ENCODE peak calls at places on chromosomes 4 and X, in six cellular contexts. One of them, this sample, is unnamed.

GRCh38 chr4:173490817-173491518 is 39.1 kb downstream of the HAND2 start:
- DNase-seq in GM10248: no peak
- DNase-seq in sciatic nerve: no peak
- DNase-seq in brain microvascular endothelial cell: peak; percentile 49
- DNase-seq in Right ventricle myocardium superior: no peak
- DNase-seq in stimulated activated naive B cell treated with anti-CD40 and anti-IgM and Interleukin-4, amounts not matched to agents 10 μg/mL and 1 μg/mL and 100 μg/mL, for 72 hours: no peak
- DNase-seq in this sample: no peak

GRCh38 chr4:12926189-12927066 is 557.7 kb downstream of the RAB28 start:
- DNase-seq in brain microvascular endothelial cell: no peak
- DNase-seq in GM10248: no peak
- DNase-seq in stimulated activated naive B cell treated with anti-CD40 and anti-IgM and Interleukin-4, amounts not matched to agents 10 μg/mL and 1 μg/mL and 100 μg/mL, for 72 hours: no peak
- DNase-seq in Right ventricle myocardium superior: no peak
- DNase-seq in sciatic nerve: no peak
- DNase-seq in this sample: no peak

GRCh38 chrX:135973025-135973547 is 702 bp downstream of the MMGT1 start:
- DNase-seq in brain microvascular endothelial cell: peak; percentile 8
- DNase-seq in Right ventricle myocardium superior: no peak
- DNase-seq in GM10248: no peak
- DNase-seq in sciatic nerve: no peak
- DNase-seq in stimulated activated naive B cell treated with anti-CD40 and anti-IgM and Interleukin-4, amounts not matched to agents 10 μg/mL and 1 μg/mL and 100 μg/mL, for 72 hours: no peak
- DNase-seq in this sample: peak; percentile 42

GRCh38 chrX:1895583-1895982 is 280.7 kb downstream of the ASMT start:
- DNase-seq in stimulated activated naive B cell treated with anti-CD40 and anti-IgM and Interleukin-4, amounts not matched to agents 10 μg/mL and 1 μg/mL and 100 μg/mL, for 72 hours: no peak
- DNase-seq in sciatic nerve: no peak
- DNase-seq in Right ventricle myocardium superior: no peak
- DNase-seq in brain microvascular endothelial cell: no peak
- DNase-seq in GM10248: no peak
- DNase-seq in this sample: no peak

GRCh38 chrX:9272166-9272565 is 192.7 kb upstream of the TBL1X start:
- DNase-seq in sciatic nerve: no peak
- DNase-seq in stimulated activated naive B cell treated with anti-CD40 and anti-IgM and Interleukin-4, amounts not matched to agents 10 μg/mL and 1 μg/mL and 100 μg/mL, for 72 hours: no peak
- DNase-seq in brain microvascular endothelial cell: no peak
- DNase-seq in GM10248: no peak
- DNase-seq in Right ventricle myocardium superior: no peak
- DNase-seq in this sample: no peak

GRCh38 chrX:152907084-152907651 is 9.3 kb downstream of the ZNF185 start:
- DNase-seq in GM10248: no peak
- DNase-seq in brain microvascular endothelial cell: peak; percentile 81
- DNase-seq in stimulated activated naive B cell treated with anti-CD40 and anti-IgM and Interleukin-4, amounts not matched to agents 10 μg/mL and 1 μg/mL and 100 μg/mL, for 72 hours: no peak
- DNase-seq in sciatic nerve: no peak
- DNase-seq in Right ventricle myocardium superior: no peak
- DNase-seq in this sample: no peak

GRCh38 chr4:109302366-109303140 is at the start of gene COL25A1:
- DNase-seq in sciatic nerve: peak; percentile 69
- DNase-seq in GM10248: peak; percentile 21
- DNase-seq in stimulated activated naive B cell treated with anti-CD40 and anti-IgM and Interleukin-4, amounts not matched to agents 10 μg/mL and 1 μg/mL and 100 μg/mL, for 72 hours: no peak
- DNase-seq in Right ventricle myocardium superior: peak; percentile 64
- DNase-seq in brain microvascular endothelial cell: peak; percentile 24
- DNase-seq in this sample: peak; percentile 53

GRCh38 chr4:155592568-155593343 is 73.9 kb upstream of the GUCY1A1 start:
- DNase-seq in stimulated activated naive B cell treated with anti-CD40 and anti-IgM and Interleukin-4, amounts not matched to agents 10 μg/mL and 1 μg/mL and 100 μg/mL, for 72 hours: no peak
- DNase-seq in GM10248: no peak
- DNase-seq in sciatic nerve: no peak
- DNase-seq in Right ventricle myocardium superior: no peak
- DNase-seq in brain microvascular endothelial cell: no peak
- DNase-seq in this sample: no peak

GRCh38 chr4:56316011-56316650 is 71.2 kb downstream of the AASDH start:
- DNase-seq in GM10248: no peak
- DNase-seq in stimulated activated naive B cell treated with anti-CD40 and anti-IgM and Interleukin-4, amounts not matched to agents 10 μg/mL and 1 μg/mL and 100 μg/mL, for 72 hours: no peak
- DNase-seq in Right ventricle myocardium superior: no peak
- DNase-seq in brain microvascular endothelial cell: no peak
- DNase-seq in sciatic nerve: no peak
- DNase-seq in this sample: no peak

GRCh38 chrX:68718443-68718820 is 71.0 kb downstream of the STARD8 start:
- DNase-seq in Right ventricle myocardium superior: no peak
- DNase-seq in GM10248: no peak
- DNase-seq in brain microvascular endothelial cell: no peak
- DNase-seq in stimulated activated naive B cell treated with anti-CD40 and anti-IgM and Interleukin-4, amounts not matched to agents 10 μg/mL and 1 μg/mL and 100 μg/mL, for 72 hours: no peak
- DNase-seq in sciatic nerve: peak; percentile 43
- DNase-seq in this sample: peak; percentile 43

GRCh38 chr4:188941524-188942109 is 802.4 kb downstream of the TRIML1 start:
- DNase-seq in Right ventricle myocardium superior: no peak
- DNase-seq in sciatic nerve: no peak
- DNase-seq in stimulated activated naive B cell treated with anti-CD40 and anti-IgM and Interleukin-4, amounts not matched to agents 10 μg/mL and 1 μg/mL and 100 μg/mL, for 72 hours: no peak
- DNase-seq in brain microvascular endothelial cell: peak; percentile 96
- DNase-seq in GM10248: no peak
- DNase-seq in this sample: no peak

GRCh38 chrX:123581586-123581985 is 151.3 kb downstream of the THOC2 start:
- DNase-seq in brain microvascular endothelial cell: no peak
- DNase-seq in stimulated activated naive B cell treated with anti-CD40 and anti-IgM and Interleukin-4, amounts not matched to agents 10 μg/mL and 1 μg/mL and 100 μg/mL, for 72 hours: no peak
- DNase-seq in Right ventricle myocardium superior: no peak
- DNase-seq in GM10248: no peak
- DNase-seq in sciatic nerve: no peak
- DNase-seq in this sample: no peak

GRCh38 chrX:71171110-71171801 is 26.6 kb downstream of the NLGN3 start:
- DNase-seq in stimulated activated naive B cell treated with anti-CD40 and anti-IgM and Interleukin-4, amounts not matched to agents 10 μg/mL and 1 μg/mL and 100 μg/mL, for 72 hours: no peak
- DNase-seq in Right ventricle myocardium superior: no peak
- DNase-seq in sciatic nerve: no peak
- DNase-seq in brain microvascular endothelial cell: no peak
- DNase-seq in GM10248: no peak
- DNase-seq in this sample: no peak

GRCh38 chr4:52996261-52997131 is 134.4 kb downstream of the RASL11B start:
- DNase-seq in stimulated activated naive B cell treated with anti-CD40 and anti-IgM and Interleukin-4, amounts not matched to agents 10 μg/mL and 1 μg/mL and 100 μg/mL, for 72 hours: no peak
- DNase-seq in brain microvascular endothelial cell: no peak
- DNase-seq in Right ventricle myocardium superior: peak; percentile 54
- DNase-seq in GM10248: no peak
- DNase-seq in sciatic nerve: no peak
- DNase-seq in this sample: no peak

GRCh38 chr4:150302553-150302952 is 224.3 kb downstream of the DCLK2 start:
- DNase-seq in stimulated activated naive B cell treated with anti-CD40 and anti-IgM and Interleukin-4, amounts not matched to agents 10 μg/mL and 1 μg/mL and 100 μg/mL, for 72 hours: no peak
- DNase-seq in brain microvascular endothelial cell: peak; percentile 96
- DNase-seq in Right ventricle myocardium superior: no peak
- DNase-seq in GM10248: no peak
- DNase-seq in sciatic nerve: no peak
- DNase-seq in this sample: no peak

GRCh38 chr4:98626350-98626749 is 32.1 kb downstream of the TSPAN5 start:
- DNase-seq in brain microvascular endothelial cell: peak; percentile 87
- DNase-seq in Right ventricle myocardium superior: no peak
- DNase-seq in stimulated activated naive B cell treated with anti-CD40 and anti-IgM and Interleukin-4, amounts not matched to agents 10 μg/mL and 1 μg/mL and 100 μg/mL, for 72 hours: no peak
- DNase-seq in sciatic nerve: no peak
- DNase-seq in GM10248: no peak
- DNase-seq in this sample: no peak

GRCh38 chr4:128358231-128358902 is 70.8 kb upstream of the PGRMC2 start:
- DNase-seq in Right ventricle myocardium superior: no peak
- DNase-seq in brain microvascular endothelial cell: peak; percentile 76
- DNase-seq in stimulated activated naive B cell treated with anti-CD40 and anti-IgM and Interleukin-4, amounts not matched to agents 10 μg/mL and 1 μg/mL and 100 μg/mL, for 72 hours: no peak
- DNase-seq in GM10248: no peak
- DNase-seq in sciatic nerve: no peak
- DNase-seq in this sample: no peak

GRCh38 chr4:11402192-11402591 is 26.5 kb downstream of the HS3ST1 start:
- DNase-seq in Right ventricle myocardium superior: no peak
- DNase-seq in brain microvascular endothelial cell: no peak
- DNase-seq in GM10248: no peak
- DNase-seq in stimulated activated naive B cell treated with anti-CD40 and anti-IgM and Interleukin-4, amounts not matched to agents 10 μg/mL and 1 μg/mL and 100 μg/mL, for 72 hours: no peak
- DNase-seq in sciatic nerve: no peak
- DNase-seq in this sample: no peak

GRCh38 chrX:12496343-12496742 is 294.9 kb upstream of the PRPS2 start:
- DNase-seq in Right ventricle myocardium superior: no peak
- DNase-seq in brain microvascular endothelial cell: no peak
- DNase-seq in sciatic nerve: no peak
- DNase-seq in stimulated activated naive B cell treated with anti-CD40 and anti-IgM and Interleukin-4, amounts not matched to agents 10 μg/mL and 1 μg/mL and 100 μg/mL, for 72 hours: no peak
- DNase-seq in GM10248: no peak
- DNase-seq in this sample: no peak

GRCh38 chrX:23509256-23509655 is 158.0 kb upstream of the PRDX4 start:
- DNase-seq in stimulated activated naive B cell treated with anti-CD40 and anti-IgM and Interleukin-4, amounts not matched to agents 10 μg/mL and 1 μg/mL and 100 μg/mL, for 72 hours: no peak
- DNase-seq in brain microvascular endothelial cell: no peak
- DNase-seq in GM10248: no peak
- DNase-seq in Right ventricle myocardium superior: no peak
- DNase-seq in sciatic nerve: no peak
- DNase-seq in this sample: no peak

GRCh38 chr4:37971202-37971601 is 11.0 kb downstream of the PTTG2 start:
- DNase-seq in stimulated activated naive B cell treated with anti-CD40 and anti-IgM and Interleukin-4, amounts not matched to agents 10 μg/mL and 1 μg/mL and 100 μg/mL, for 72 hours: no peak
- DNase-seq in sciatic nerve: no peak
- DNase-seq in Right ventricle myocardium superior: no peak
- DNase-seq in GM10248: no peak
- DNase-seq in brain microvascular endothelial cell: no peak
- DNase-seq in this sample: no peak

GRCh38 chr4:85732124-85732523 is 257.2 kb downstream of the ARHGAP24 start:
- DNase-seq in GM10248: no peak
- DNase-seq in brain microvascular endothelial cell: no peak
- DNase-seq in sciatic nerve: no peak
- DNase-seq in Right ventricle myocardium superior: no peak
- DNase-seq in stimulated activated naive B cell treated with anti-CD40 and anti-IgM and Interleukin-4, amounts not matched to agents 10 μg/mL and 1 μg/mL and 100 μg/mL, for 72 hours: no peak
- DNase-seq in this sample: no peak

GRCh38 chr4:2630556-2631273 is 94.3 kb downstream of the FAM193A start:
- DNase-seq in stimulated activated naive B cell treated with anti-CD40 and anti-IgM and Interleukin-4, amounts not matched to agents 10 μg/mL and 1 μg/mL and 100 μg/mL, for 72 hours: no peak
- DNase-seq in brain microvascular endothelial cell: no peak
- DNase-seq in sciatic nerve: peak; percentile 47
- DNase-seq in GM10248: no peak
- DNase-seq in Right ventricle myocardium superior: no peak
- DNase-seq in this sample: peak; percentile 36

GRCh38 chr4:42248986-42249385 is 96.5 kb upstream of the BEND4 start:
- DNase-seq in sciatic nerve: no peak
- DNase-seq in stimulated activated naive B cell treated with anti-CD40 and anti-IgM and Interleukin-4, amounts not matched to agents 10 μg/mL and 1 μg/mL and 100 μg/mL, for 72 hours: no peak
- DNase-seq in GM10248: no peak
- DNase-seq in brain microvascular endothelial cell: no peak
- DNase-seq in Right ventricle myocardium superior: no peak
- DNase-seq in this sample: no peak

GRCh38 chr4:138507527-138507926 is 265.4 kb upstream of the SLC7A11 start:
- DNase-seq in sciatic nerve: no peak
- DNase-seq in Right ventricle myocardium superior: no peak
- DNase-seq in stimulated activated naive B cell treated with anti-CD40 and anti-IgM and Interleukin-4, amounts not matched to agents 10 μg/mL and 1 μg/mL and 100 μg/mL, for 72 hours: no peak
- DNase-seq in brain microvascular endothelial cell: peak; percentile 49
- DNase-seq in GM10248: no peak
- DNase-seq in this sample: no peak

GRCh38 chrX:95823796-95824195 is 860.8 kb upstream of the DIAPH2 start:
- DNase-seq in Right ventricle myocardium superior: no peak
- DNase-seq in brain microvascular endothelial cell: no peak
- DNase-seq in stimulated activated naive B cell treated with anti-CD40 and anti-IgM and Interleukin-4, amounts not matched to agents 10 μg/mL and 1 μg/mL and 100 μg/mL, for 72 hours: no peak
- DNase-seq in sciatic nerve: no peak
- DNase-seq in GM10248: no peak
- DNase-seq in this sample: no peak

GRCh38 chr4:182578402-182578801 is 335.2 kb downstream of the TENM3 start:
- DNase-seq in brain microvascular endothelial cell: peak; percentile 81
- DNase-seq in sciatic nerve: no peak
- DNase-seq in GM10248: no peak
- DNase-seq in Right ventricle myocardium superior: no peak
- DNase-seq in stimulated activated naive B cell treated with anti-CD40 and anti-IgM and Interleukin-4, amounts not matched to agents 10 μg/mL and 1 μg/mL and 100 μg/mL, for 72 hours: no peak
- DNase-seq in this sample: no peak

GRCh38 chr4:168908093-168908492 is 102.0 kb downstream of the CBR4 start:
- DNase-seq in brain microvascular endothelial cell: peak; percentile 31
- DNase-seq in sciatic nerve: no peak
- DNase-seq in stimulated activated naive B cell treated with anti-CD40 and anti-IgM and Interleukin-4, amounts not matched to agents 10 μg/mL and 1 μg/mL and 100 μg/mL, for 72 hours: no peak
- DNase-seq in GM10248: no peak
- DNase-seq in Right ventricle myocardium superior: no peak
- DNase-seq in this sample: no peak

GRCh38 chr4:1793940-1794808 is 1.1 kb downstream of the FGFR3 start:
- DNase-seq in sciatic nerve: no peak
- DNase-seq in GM10248: no peak
- DNase-seq in stimulated activated naive B cell treated with anti-CD40 and anti-IgM and Interleukin-4, amounts not matched to agents 10 μg/mL and 1 μg/mL and 100 μg/mL, for 72 hours: no peak
- DNase-seq in brain microvascular endothelial cell: no peak
- DNase-seq in Right ventricle myocardium superior: no peak
- DNase-seq in this sample: no peak

GRCh38 chr4:68917016-68917415 is 34.6 kb downstream of the UGT2A3 start:
- DNase-seq in Right ventricle myocardium superior: no peak
- DNase-seq in sciatic nerve: no peak
- DNase-seq in GM10248: no peak
- DNase-seq in brain microvascular endothelial cell: no peak
- DNase-seq in stimulated activated naive B cell treated with anti-CD40 and anti-IgM and Interleukin-4, amounts not matched to agents 10 μg/mL and 1 μg/mL and 100 μg/mL, for 72 hours: no peak
- DNase-seq in this sample: no peak

GRCh38 chrX:153717445-153717844 is 6.7 kb downstream of the BCAP31 start:
- DNase-seq in stimulated activated naive B cell treated with anti-CD40 and anti-IgM and Interleukin-4, amounts not matched to agents 10 μg/mL and 1 μg/mL and 100 μg/mL, for 72 hours: no peak
- DNase-seq in sciatic nerve: no peak
- DNase-seq in Right ventricle myocardium superior: no peak
- DNase-seq in brain microvascular endothelial cell: no peak
- DNase-seq in GM10248: no peak
- DNase-seq in this sample: no peak

GRCh38 chr4:101262683-101263082 is 84.6 kb downstream of the PPP3CA start:
- DNase-seq in brain microvascular endothelial cell: no peak
- DNase-seq in Right ventricle myocardium superior: no peak
- DNase-seq in stimulated activated naive B cell treated with anti-CD40 and anti-IgM and Interleukin-4, amounts not matched to agents 10 μg/mL and 1 μg/mL and 100 μg/mL, for 72 hours: no peak
- DNase-seq in GM10248: no peak
- DNase-seq in sciatic nerve: no peak
- DNase-seq in this sample: no peak

GRCh38 chrX:81291996-81292395 is 90.1 kb downstream of the SH3BGRL start:
- DNase-seq in Right ventricle myocardium superior: no peak
- DNase-seq in brain microvascular endothelial cell: no peak
- DNase-seq in sciatic nerve: no peak
- DNase-seq in stimulated activated naive B cell treated with anti-CD40 and anti-IgM and Interleukin-4, amounts not matched to agents 10 μg/mL and 1 μg/mL and 100 μg/mL, for 72 hours: no peak
- DNase-seq in GM10248: no peak
- DNase-seq in this sample: no peak

GRCh38 chr4:90958256-90958895 is 831.2 kb downstream of the CCSER1 start:
- DNase-seq in stimulated activated naive B cell treated with anti-CD40 and anti-IgM and Interleukin-4, amounts not matched to agents 10 μg/mL and 1 μg/mL and 100 μg/mL, for 72 hours: no peak
- DNase-seq in brain microvascular endothelial cell: peak; percentile 25
- DNase-seq in GM10248: no peak
- DNase-seq in sciatic nerve: no peak
- DNase-seq in Right ventricle myocardium superior: no peak
- DNase-seq in this sample: no peak

GRCh38 chr4:134544303-134544761 is 342.7 kb upstream of the PABPC4L start:
- DNase-seq in stimulated activated naive B cell treated with anti-CD40 and anti-IgM and Interleukin-4, amounts not matched to agents 10 μg/mL and 1 μg/mL and 100 μg/mL, for 72 hours: no peak
- DNase-seq in brain microvascular endothelial cell: no peak
- DNase-seq in Right ventricle myocardium superior: no peak
- DNase-seq in GM10248: no peak
- DNase-seq in sciatic nerve: no peak
- DNase-seq in this sample: no peak

GRCh38 chrX:154317391-154318000 is 21.9 kb downstream of the TKTL1 start:
- DNase-seq in sciatic nerve: no peak
- DNase-seq in brain microvascular endothelial cell: no peak
- DNase-seq in stimulated activated naive B cell treated with anti-CD40 and anti-IgM and Interleukin-4, amounts not matched to agents 10 μg/mL and 1 μg/mL and 100 μg/mL, for 72 hours: no peak
- DNase-seq in GM10248: no peak
- DNase-seq in Right ventricle myocardium superior: no peak
- DNase-seq in this sample: no peak